ENCODE peak calls at places on chromosomes 11 and 22, in eight cellular contexts. Y is PC-9; Z is stimulated activated CD4-positive, alpha-beta T cell treated with anti-CD3 and anti-CD28 coated beads, Interleukin-2, amount 100 ng/mL, for 48 hours; T is germinal center; Q is adrenal gland; H is cardiac septum; E is esophagus squamous epithelium; O is activated CD4-positive, alpha-beta T cell treated with anti-CD3 and anti-CD28 coated beads for 36 hours. C is an unnamed sample.

GRCh38 chr22:48372395-48372794 is 1455.3 kb downstream of the BRD1 start:
- DNase-seq in Y (no peak), Z (no peak), T (no peak), Q (no peak), H (no peak), E (no peak), O (no peak), C (no peak)

GRCh38 chr22:19824197-19825015 is 30.3 kb downstream of the GNB1L start:
- DNase-seq in Y (peak), Z (no peak), T (no peak), Q (no peak), H (peak), E (no peak), O (no peak), C (no peak)

GRCh38 chr22:20552450-20552894 is 45.1 kb downstream of the MED15 start:
- DNase-seq in Y (no peak), Z (no peak), T (no peak), Q (peak), H (peak), E (no peak), O (no peak), C (no peak)

GRCh38 chr22:17281026-17281809 is 62.0 kb upstream of the ADA2 start:
- DNase-seq in Y (no peak), Z (no peak), T (no peak), Q (no peak), H (no peak), E (no peak), O (peak), C (no peak)

GRCh38 chr11:118618991-118619375 is 11.6 kb downstream of the PHLDB1 start:
- DNase-seq in Y (no peak), Z (no peak), T (no peak), Q (no peak), H (peak), E (no peak), O (no peak), C (no peak)

GRCh38 chr11:26971961-26972360 is 22.0 kb upstream of the FIBIN start:
- DNase-seq in Y (no peak), Z (no peak), T (no peak), Q (no peak), H (no peak), E (no peak), O (no peak), C (no peak)

GRCh38 chr22:21632931-21633330 is 371 bp downstream of the CCDC116 start:
- DNase-seq in Y (no peak), Z (no peak), T (no peak), Q (no peak), H (no peak), E (no peak), O (no peak), C (no peak)

GRCh38 chr11:102229510-102230119 is 87.7 kb upstream of the BIRC3 start:
- DNase-seq in Y (no peak), Z (no peak), T (no peak), Q (no peak), H (no peak), E (no peak), O (no peak), C (no peak)

GRCh38 chr11:3905080-3905953 is 49.9 kb downstream of the STIM1 start:
- DNase-seq in Y (peak), Z (peak), T (no peak), Q (peak), H (no peak), E (no peak), O (peak), C (no peak)

GRCh38 chr11:118659956-118660645 is 19.3 kb downstream of the TREH start:
- DNase-seq in Y (no peak), Z (no peak), T (no peak), Q (no peak), H (no peak), E (no peak), O (no peak), C (no peak)

GRCh38 chr22:30902496-30903357 is 65.8 kb downstream of the MORC2 start:
- DNase-seq in Y (no peak), Z (no peak), T (peak), Q (no peak), H (peak), E (no peak), O (no peak), C (no peak)

GRCh38 chr11:131537196-131537595 is 166.8 kb downstream of the NTM start:
- DNase-seq in Y (no peak), Z (no peak), T (no peak), Q (no peak), H (no peak), E (no peak), O (no peak), C (no peak)

GRCh38 chr11:118260353-118260752 is 3.7 kb downstream of the MPZL2 start:
- DNase-seq in Y (no peak), Z (no peak), T (no peak), Q (no peak), H (no peak), E (no peak), O (no peak), C (no peak)

GRCh38 chr11:27717801-27718229 is 17.6 kb upstream of the BDNF start:
- DNase-seq in Y (no peak), Z (no peak), T (no peak), Q (no peak), H (no peak), E (no peak), O (no peak), C (no peak)

GRCh38 chr11:73860202-73860601 is 16.4 kb downstream of the COA4 start:
- DNase-seq in Y (no peak), Z (no peak), T (no peak), Q (no peak), H (no peak), E (no peak), O (no peak), C (no peak)

GRCh38 chr11:41058138-41058537 is 401.3 kb downstream of the LRRC4C start:
- DNase-seq in Y (no peak), Z (no peak), T (no peak), Q (no peak), H (no peak), E (no peak), O (no peak), C (no peak)

C was measured in GM06990.